ENCODE peak calls at places on chromosomes 13 and 19, in six cellular contexts. Z, A, O, D, J and Q are unnamed samples.

GRCh38 chr19:1070931-1071791 is 4.2 kb downstream of the ARHGAP45 start:
- DNase-seq in J (no peak), D (no peak), Z (no peak), O (no peak), A (no peak), Q (no peak)

GRCh38 chr13:32622827-32623226 is 36.6 kb downstream of the PDS5B start:
- DNase-seq in J (no peak), A (no peak), D (no peak), O (no peak), Z (no peak), Q (peak; percentile 3)

GRCh38 chr19:41595890-41596280 is 19.9 kb downstream of the CEACAM21 start:
- DNase-seq in D (no peak), J (no peak), O (no peak), A (no peak), Z (no peak), Q (no peak)

GRCh38 chr13:25836709-25837316 is 215.0 kb downstream of the SHISA2 start:
- DNase-seq in A (no peak), J (no peak), Z (no peak), O (no peak), D (no peak), Q (no peak)

GRCh38 chr19:13839938-13840750 is 36.8 kb upstream of the NANOS3 start:
- DNase-seq in Z (no peak), A (no peak), O (no peak), J (peak; percentile 83), D (no peak), Q (no peak)

GRCh38 chr13:50357586-50358118 is 342.4 kb downstream of the KCNRG start:
- DNase-seq in D (peak; percentile 83), O (no peak), A (no peak), Z (no peak), J (peak; percentile 79), Q (no peak)

GRCh38 chr19:30344446-30345425 is 27.4 kb upstream of the ZNF536 start:
- DNase-seq in A (no peak), Z (no peak), D (no peak), O (no peak), J (peak; percentile 35), Q (no peak)

GRCh38 chr19:47514151-47514868 is 553 bp downstream of the NAPA start:
- DNase-seq in D (no peak), O (no peak), A (no peak), J (no peak), Z (no peak), Q (no peak)

GRCh38 chr19:56617531-56617930 is 22.4 kb downstream of the ZNF71 start:
- DNase-seq in D (no peak), Z (no peak), J (no peak), O (no peak), A (no peak), Q (no peak)

GRCh38 chr19:18895038-18895827 is 725 bp downstream of the CERS1 start:
- DNase-seq in J (no peak), O (no peak), D (no peak), A (no peak), Z (peak; percentile 77), Q (no peak)

GRCh38 chr19:2226051-2226839 is 9.9 kb downstream of the PLEKHJ1 start:
- DNase-seq in Z (no peak), J (no peak), O (no peak), A (no peak), D (no peak), Q (no peak)

GRCh38 chr13:80389073-80390038 is 48.4 kb upstream of the SPRY2 start:
- DNase-seq in O (no peak), J (no peak), A (no peak), Z (no peak), D (no peak), Q (no peak)

GRCh38 chr19:50889638-50890037 is 16.4 kb downstream of the KLK2 start:
- DNase-seq in O (no peak), Z (no peak), J (no peak), A (no peak), D (no peak), Q (no peak)

GRCh38 chr13:113814435-113814821 is 49.4 kb downstream of the GAS6 start:
- DNase-seq in A (no peak), Z (no peak), O (no peak), J (no peak), D (peak; percentile 46), Q (no peak)

GRCh38 chr19:2554856-2555255 is 78.9 kb downstream of the GADD45B start:
- DNase-seq in O (no peak), D (no peak), A (no peak), Z (no peak), J (no peak), Q (no peak)

GRCh38 chr19:4295972-4296771 is 6.0 kb downstream of the TMIGD2 start:
- DNase-seq in J (no peak), A (no peak), Z (no peak), D (no peak), O (no peak), Q (no peak)

GRCh38 chr19:42253245-42254082 is 1.5 kb downstream of the ERF start:
- DNase-seq in A (no peak), J (peak; percentile 20), O (no peak), D (no peak), Z (peak; percentile 79), Q (peak; percentile 21)

GRCh38 chr13:102729560-102730275 is 34.9 kb upstream of the METTL21C start:
- DNase-seq in Z (no peak), A (no peak), D (peak; percentile 52), J (no peak), O (no peak), Q (no peak)

GRCh38 chr19:944171-944567 is 18.3 kb downstream of the ARID3A start:
- DNase-seq in Z (no peak), A (no peak), O (no peak), J (no peak), D (no peak), Q (no peak)

GRCh38 chr19:29785955-29786589 is 25.7 kb upstream of the CCNE1 start:
- DNase-seq in Z (no peak), A (no peak), D (no peak), J (peak; percentile 51), O (no peak), Q (peak; percentile 28)